ENCODE peak calls at places on chromosomes 12 and 14, in six cellular contexts. K, Z, P, Q, Y and S are unnamed samples.

GRCh38 chr12:26150737-26151450 is 26.1 kb upstream of the BHLHE41 start:
- DNase-seq in K (no peak), Z (no peak), P (peak), Q (no peak), Y (no peak), S (peak)

GRCh38 chr14:92277031-92277430 is 45.9 kb upstream of the SLC24A4 start:
- DNase-seq in K (no peak), Z (no peak), P (no peak), Q (no peak), Y (no peak), S (no peak)

GRCh38 chr12:26830783-26831601 is 2.0 kb downstream of the ITPR2 start:
- DNase-seq in K (no peak), Z (no peak), P (no peak), Q (no peak), Y (no peak), S (no peak)

GRCh38 chr14:55942826-55943225 is 175.4 kb upstream of the PELI2 start:
- DNase-seq in K (no peak), Z (no peak), P (no peak), Q (no peak), Y (no peak), S (no peak)

GRCh38 chr14:75812592-75812991 is 151.5 kb downstream of the TTLL5 start:
- DNase-seq in K (no peak), Z (no peak), P (no peak), Q (no peak), Y (no peak), S (no peak)

GRCh38 chr14:55752580-55753365 is 172.8 kb downstream of the KTN1 start:
- DNase-seq in K (no peak), Z (no peak), P (peak), Q (no peak), Y (peak), S (peak)

GRCh38 chr12:15629108-15629507 is 160.1 kb downstream of the EPS8 start:
- DNase-seq in K (no peak), Z (no peak), P (peak), Q (peak), Y (no peak), S (peak)

GRCh38 chr12:2860170-2860569 is 3.3 kb upstream of the TEX52 start:
- DNase-seq in K (no peak), Z (no peak), P (no peak), Q (no peak), Y (no peak), S (no peak)

GRCh38 chr12:67982165-67982563 is 7.1 kb upstream of the IFNG-AS1 start:
- DNase-seq in K (no peak), Z (no peak), P (no peak), Q (no peak), Y (no peak), S (no peak)

GRCh38 chr12:127063339-127064090 is 1203.5 kb upstream of the TMEM132C start:
- DNase-seq in K (no peak), Z (no peak), P (no peak), Q (no peak), Y (no peak), S (no peak)

GRCh38 chr12:108854453-108855283 is 2.7 kb downstream of the SSH1 start:
- DNase-seq in K (no peak), Z (no peak), P (peak), Q (peak), Y (no peak), S (peak)

GRCh38 chr12:87866602-87867292 is 162.5 kb downstream of the C12orf50 start:
- DNase-seq in K (no peak), Z (no peak), P (peak), Q (peak), Y (no peak), S (peak)

GRCh38 chr12:125220404-125221273 is 155.4 kb downstream of the AACS start:
- DNase-seq in K (no peak), Z (no peak), P (no peak), Q (no peak), Y (no peak), S (peak)

GRCh38 chr14:61322011-61322798 is 826 bp downstream of the PRKCH start:
- DNase-seq in K (no peak), Z (no peak), P (no peak), Q (peak), Y (peak), S (no peak)

GRCh38 chr12:1246637-1247036 is 255.6 kb downstream of the ERC1 start:
- DNase-seq in K (no peak), Z (no peak), P (peak), Q (no peak), Y (no peak), S (peak)

GRCh38 chr14:91866061-91866460 is 1.3 kb downstream of the TC2N start:
- DNase-seq in K (no peak), Z (no peak), P (peak), Q (peak), Y (no peak), S (no peak)

GRCh38 chr12:54173066-54173726 is 15.6 kb downstream of the SMUG1 start:
- DNase-seq in K (no peak), Z (no peak), P (peak), Q (no peak), Y (peak), S (no peak)

GRCh38 chr12:24948452-24948815 is 467 bp downstream of the BCAT1 start:
- DNase-seq in K (no peak), Z (no peak), P (peak), Q (peak), Y (no peak), S (peak)

GRCh38 chr14:101008631-101009336 is 105.3 kb upstream of the RTL1 start:
- DNase-seq in K (no peak), Z (no peak), P (no peak), Q (no peak), Y (no peak), S (no peak)

GRCh38 chr14:103007555-103007954 is 49.8 kb downstream of the CDC42BPB start:
- DNase-seq in K (peak), Z (no peak), P (no peak), Q (no peak), Y (no peak), S (no peak)

GRCh38 chr14:100641274-100641860 is 54.1 kb upstream of the BEGAIN start:
- DNase-seq in K (no peak), Z (no peak), P (no peak), Q (no peak), Y (no peak), S (no peak)

GRCh38 chr12:39127401-39127800 is 222.0 kb upstream of the CPNE8 start:
- DNase-seq in K (no peak), Z (no peak), P (peak), Q (no peak), Y (no peak), S (peak)

GRCh38 chr12:2957816-2958431 is 1.3 kb upstream of the TEAD4 start:
- DNase-seq in K (no peak), Z (no peak), P (no peak), Q (no peak), Y (no peak), S (no peak)

GRCh38 chr12:96687719-96688118 is 198.3 kb downstream of the CFAP54 start:
- DNase-seq in K (no peak), Z (no peak), P (peak), Q (no peak), Y (no peak), S (peak)

GRCh38 chr12:130031571-130032189 is 127.9 kb upstream of the TMEM132D start:
- DNase-seq in K (peak), Z (no peak), P (peak), Q (peak), Y (peak), S (peak)

GRCh38 chr12:132527883-132528264 is 37.9 kb downstream of the FBRSL1 start:
- DNase-seq in K (no peak), Z (no peak), P (no peak), Q (no peak), Y (no peak), S (no peak)

GRCh38 chr12:92059976-92060375 is 85.7 kb downstream of the BTG1 start:
- DNase-seq in K (no peak), Z (no peak), P (peak), Q (no peak), Y (no peak), S (peak)

GRCh38 chr14:75450381-75451276 is 22.8 kb downstream of the JDP2 start:
- DNase-seq in K (no peak), Z (no peak), P (peak), Q (no peak), Y (peak), S (no peak)

GRCh38 chr12:946212-946611 is 3.3 kb downstream of the RAD52 start:
- DNase-seq in K (no peak), Z (no peak), P (no peak), Q (peak), Y (no peak), S (peak)

DNA sequence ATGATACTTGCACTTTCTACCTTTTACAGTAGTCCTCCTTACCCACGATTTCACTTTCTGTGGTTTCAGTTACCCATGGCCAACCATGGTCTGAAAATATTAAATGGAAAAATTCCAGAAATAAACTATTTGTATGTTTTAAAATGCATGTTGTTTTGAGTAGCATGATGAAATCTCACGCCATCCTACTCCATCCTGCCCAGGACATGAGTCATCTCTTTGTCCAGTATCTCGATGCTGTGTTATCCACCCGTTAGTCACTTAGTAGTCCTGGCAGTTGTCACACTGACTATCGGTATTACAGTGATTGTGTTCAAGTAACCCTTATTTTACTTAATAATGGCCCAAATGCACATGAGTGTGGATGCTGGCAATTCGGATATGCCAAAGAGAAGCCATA is 22.4 kb downstream of the SYT1 start:
- DNase-seq in K (no peak), Z (no peak), P (peak), Q (no peak), Y (no peak), S (peak)
- H3K4me3 ChIP-seq in K (no peak), Z (no peak), P (no peak), Q (no peak), Y (no peak), S (peak)

GRCh38 chr12:57583008-57583831 is 7.8 kb upstream of the PIP4K2C start:
- DNase-seq in K (peak), Z (no peak), P (peak), Q (peak), Y (no peak), S (peak)
- TF ChIP-seq CTCF in K (peak), Z (peak), P (peak), Q (peak), Y (peak), S (peak)

GRCh38 chr14:95232894-95233584 is 75.7 kb upstream of the DICER1 start:
- DNase-seq in K (no peak), Z (no peak), P (no peak), Q (no peak), Y (no peak), S (no peak)
- H3K4me3 ChIP-seq in K (no peak), Z (no peak), P (no peak), Q (no peak), Y (no peak), S (no peak)

GRCh38 chr12:43733687-43734086 is 24.9 kb downstream of the PUS7L start:
- DNase-seq in K (no peak), Z (no peak), P (no peak), Q (no peak), Y (no peak), S (no peak)
- TF ChIP-seq CTCF in K (no peak), Z (no peak), P (no peak), Q (no peak), Y (no peak), S (no peak)

DNA sequence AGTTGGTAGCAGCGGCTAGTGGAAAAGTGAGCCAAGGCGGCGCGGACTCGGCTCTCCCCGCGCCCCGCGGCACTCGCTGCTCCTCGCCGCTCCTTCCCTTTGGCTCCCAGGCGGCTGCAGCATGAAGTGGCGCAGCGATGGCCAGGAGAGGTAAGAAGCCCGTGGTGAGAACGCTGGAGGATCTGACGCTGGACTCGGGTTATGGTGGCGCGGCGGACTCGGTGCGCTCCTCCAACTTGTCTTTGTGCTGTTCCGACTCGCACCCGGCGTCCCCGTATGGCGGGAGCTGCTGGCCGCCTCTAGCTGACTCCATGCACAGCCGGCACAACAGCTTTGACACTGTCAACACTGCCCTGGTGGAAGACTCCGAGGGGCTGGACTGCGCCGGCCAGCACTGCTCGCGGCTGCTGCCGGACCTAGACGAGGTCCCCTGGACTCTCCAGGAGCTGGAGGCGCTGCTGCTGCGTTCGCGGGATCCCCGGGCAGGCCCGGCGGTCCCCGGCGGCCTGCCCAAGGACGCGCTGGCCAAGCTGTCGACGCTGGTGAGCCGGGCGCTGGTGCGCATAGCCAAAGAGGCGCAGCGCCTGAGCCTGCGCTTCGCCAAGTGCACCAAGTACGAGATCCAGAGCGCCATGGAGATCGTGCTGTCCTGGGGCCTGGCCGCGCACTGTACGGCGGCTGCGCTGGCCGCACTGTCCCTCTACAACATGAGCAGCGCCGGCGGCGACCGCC is 225.6 kb upstream of the CRY1 start:
- DNase-seq in K (no peak), Z (no peak), P (peak), Q (no peak), Y (peak), S (peak)
- H3K4me3 ChIP-seq in K (peak), Z (peak), P (peak), Q (no peak), Y (peak), S (peak)

GRCh38 chr14:51738754-51739153 is 87.0 kb downstream of the FRMD6 start:
- DNase-seq in K (no peak), Z (no peak), P (no peak), Q (peak), Y (no peak), S (no peak)
- TF ChIP-seq CTCF in K (no peak), Z (no peak), P (no peak), Q (peak), Y (no peak), S (no peak)

GRCh38 chr14:50823051-50823762 is 7.8 kb downstream of the NIN start:
- DNase-seq in K (no peak), Z (no peak), P (no peak), Q (peak), Y (no peak), S (no peak)

GRCh38 chr14:50822501-50823042 is 8.4 kb downstream of the NIN start:
- DNase-seq in K (no peak), Z (no peak), P (no peak), Q (peak), Y (no peak), S (no peak)

GRCh38 chr14:50823763-50824636 is 7.0 kb downstream of the NIN start:
- DNase-seq in K (no peak), Z (no peak), P (no peak), Q (peak), Y (no peak), S (no peak)

GRCh38 chr14:50820786-50821185 is 10.2 kb downstream of the NIN start:
- DNase-seq in K (no peak), Z (no peak), P (no peak), Q (no peak), Y (no peak), S (no peak)

DNA sequence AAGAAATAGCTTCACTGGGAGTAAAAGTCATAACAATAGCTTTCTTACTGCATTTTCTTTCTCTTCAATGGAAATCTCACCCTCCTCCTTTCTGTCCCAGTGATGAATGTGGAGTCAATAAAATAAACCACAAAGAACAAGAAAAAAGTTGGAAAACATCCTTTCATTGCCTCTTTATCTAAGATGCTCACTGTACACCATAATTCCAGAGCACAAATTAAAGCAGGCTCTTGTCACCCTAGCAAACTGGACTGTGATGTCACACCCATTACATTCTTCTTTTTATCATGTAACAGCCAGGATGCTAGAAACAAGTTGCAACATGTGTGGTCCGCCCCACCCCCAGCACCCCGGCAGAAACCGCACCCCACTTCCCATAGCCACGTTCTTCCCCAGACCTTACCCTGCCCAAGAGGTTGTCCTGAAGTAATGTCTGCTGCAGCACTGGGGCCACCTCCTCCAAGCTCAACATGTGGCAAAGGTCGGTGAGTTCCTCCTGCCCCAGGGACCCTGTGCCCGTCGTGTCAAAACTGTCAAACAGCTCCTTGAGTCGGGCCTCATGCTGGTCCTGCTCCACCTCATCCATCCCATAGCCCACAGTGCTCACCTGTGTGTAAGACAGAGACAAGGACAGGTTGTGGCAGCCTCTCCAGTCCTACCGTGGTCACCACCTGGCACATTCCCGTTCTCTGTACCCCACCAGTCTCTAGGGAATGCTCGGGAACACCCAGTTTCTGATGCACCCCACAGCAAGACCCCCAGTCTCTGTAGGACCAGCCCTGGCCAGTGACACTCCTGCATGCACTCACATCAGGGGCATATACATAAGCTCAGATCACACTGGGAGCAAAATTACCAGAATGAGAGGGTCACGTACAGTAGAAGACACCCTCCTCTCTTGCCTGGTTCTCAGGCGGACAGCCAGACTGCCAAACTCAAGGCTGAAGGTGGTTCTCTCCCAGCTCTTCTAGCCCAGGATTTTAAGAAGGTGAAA is 9.2 kb downstream of the NIN start:
- DNase-seq in K (no peak), Z (no peak), P (no peak), Q (peak), Y (peak), S (no peak)
- H3K4me3 ChIP-seq in K (no peak), Z (no peak), P (no peak), Q (peak), Y (no peak), S (no peak)

GRCh38 chr12:50315803-50316202 is 32.5 kb upstream of the LIMA1 start:
- DNase-seq in K (no peak), Z (no peak), P (no peak), Q (no peak), Y (no peak), S (no peak)

GRCh38 chr12:50313256-50313931 is 30.1 kb upstream of the LIMA1 start:
- DNase-seq in K (no peak), Z (no peak), P (no peak), Q (no peak), Y (no peak), S (no peak)

GRCh38 chr12:50314629-50315312 is 31.5 kb upstream of the LIMA1 start:
- DNase-seq in K (no peak), Z (no peak), P (peak), Q (peak), Y (no peak), S (peak)

GRCh38 chr12:50322196-50322595 is 38.9 kb upstream of the LIMA1 start:
- DNase-seq in K (no peak), Z (no peak), P (no peak), Q (no peak), Y (no peak), S (no peak)

GRCh38 chr12:50317198-50317597 is 33.9 kb upstream of the LIMA1 start:
- DNase-seq in K (no peak), Z (no peak), P (peak), Q (no peak), Y (no peak), S (peak)
- TF ChIP-seq CTCF in K (no peak), Z (no peak), P (no peak), Q (no peak), Y (no peak), S (no peak)

DNA sequence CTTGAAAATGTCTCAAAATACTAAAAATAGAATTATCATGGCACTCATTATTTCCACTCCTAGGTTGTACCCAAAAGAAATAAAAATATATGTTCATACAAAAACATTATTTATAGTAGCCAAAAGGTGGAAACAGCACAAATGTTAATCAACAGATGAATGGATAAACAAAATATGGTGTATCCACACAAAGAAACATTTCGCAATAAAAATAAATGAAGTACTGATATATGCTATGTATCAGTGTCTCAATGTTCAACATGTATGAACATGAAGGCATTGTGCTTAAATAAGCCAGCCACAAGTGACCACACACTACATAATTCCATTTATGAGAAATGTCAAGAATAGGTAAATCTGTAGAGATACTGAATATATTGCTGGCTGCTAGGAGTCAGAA is 40.9 kb downstream of the FOXG1 start:
- DNase-seq in K (no peak), Z (no peak), P (no peak), Q (no peak), Y (no peak), S (no peak)
- H3K4me3 ChIP-seq in K (no peak), Z (no peak), P (no peak), Q (no peak), Y (no peak), S (no peak)

DNA sequence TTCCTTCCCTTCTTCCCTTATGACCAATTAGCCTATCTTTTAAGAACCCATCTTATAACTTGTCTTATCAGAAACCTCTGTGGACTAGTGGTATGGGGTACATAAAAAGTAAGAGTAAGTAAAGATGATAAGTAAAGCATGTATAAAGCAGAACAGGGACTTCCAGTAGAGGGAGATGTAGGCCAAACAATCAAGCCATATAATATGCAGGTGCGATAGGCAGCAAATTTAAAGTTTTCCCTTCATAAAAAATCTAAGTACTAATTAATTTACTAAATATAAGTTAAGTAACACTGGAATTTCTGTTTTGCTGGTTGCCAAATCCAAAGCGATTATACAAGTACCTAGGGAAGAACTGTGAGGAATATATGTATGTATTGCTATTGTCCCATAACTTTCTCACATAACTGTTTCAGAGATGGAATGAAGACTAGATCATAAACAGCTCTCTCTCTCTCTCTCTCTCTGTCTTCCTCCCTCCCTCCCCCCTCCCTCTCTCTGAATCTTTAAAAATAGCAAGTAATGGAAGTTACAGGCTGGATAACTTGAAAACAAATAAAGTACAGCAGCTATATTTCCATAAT is 25.7 kb downstream of the METTL25 start:
- DNase-seq in K (no peak), Z (no peak), P (peak), Q (peak), Y (no peak), S (peak)
- TF ChIP-seq CTCF in K (peak), Z (no peak), P (peak), Q (peak), Y (peak), S (peak)